ENCODE peak calls at places on chromosomes 7 and 10, in four cellular contexts. I is mammary epithelial cell, S is psoas muscle, G is fibroblast of lung. A is an unnamed sample. For H3K4me1, the result is how much of the 10 kb centered on the place peaks cover.

GRCh38 chr7:17769918-17770317 is 170.4 kb downstream of the SNX13 start:
- DNase-seq in I (peak), S (peak), G (peak), A (peak)

GRCh38 chr7:108293190-108293612 is 163.0 kb downstream of the NRCAM start:
- DNase-seq in S (no peak), I (no peak), G (peak), A (no peak)

GRCh38 chr10:118980135-118980865 is 49.2 kb upstream of the NANOS1 start:
- DNase-seq in I (no peak), S (no peak), G (no peak), A (no peak)

GRCh38 chr7:14637968-14638367 is 264.6 kb downstream of the DGKB start:
- DNase-seq in I (no peak), S (no peak), G (no peak), A (no peak)

GRCh38 chr10:71270301-71270777 is 48.7 kb upstream of the SLC29A3 start:
- DNase-seq in G (peak), I (peak), S (no peak), A (no peak)

GRCh38 chr10:99370993-99371392 is 41.8 kb downstream of the CNNM1 start:
- DNase-seq in I (peak), G (no peak), S (no peak), A (no peak)

GRCh38 chr10:91635401-91636400 is 2.8 kb upstream of the PPP1R3C start:
- DNase-seq in I (peak), G (peak), S (no peak), A (peak)

GRCh38 chr7:90642978-90643377 is 46.9 kb downstream of the CDK14 start:
- DNase-seq in G (no peak), I (no peak), S (no peak), A (no peak)

GRCh38 chr10:60098676-60099601 is 192.6 kb upstream of the CCDC6 start:
- DNase-seq in I (no peak), G (no peak), S (no peak), A (no peak)

GRCh38 chr10:30581779-30582380 is 47.7 kb downstream of the LYZL2 start:
- DNase-seq in S (no peak), I (peak), G (peak), A (peak)

GRCh38 chr10:123351715-123352114 is 197.5 kb downstream of the BUB3 start:
- DNase-seq in I (no peak), S (no peak), G (no peak), A (no peak)

GRCh38 chr10:23293145-23293724 is 51.4 kb downstream of the C10orf67 start:
- DNase-seq in I (peak), S (no peak), G (peak), A (no peak)

GRCh38 chr7:65554-65953 is 126.8 kb upstream of the FAM20C start:
- DNase-seq in S (peak), I (no peak), G (peak), A (no peak)

GRCh38 chr10:71569775-71570588 is 149.6 kb downstream of the C10orf105 start:
- DNase-seq in I (peak), S (peak), G (peak), A (peak)

GRCh38 chr10:45500798-45501197 is 126.8 kb downstream of the ALOX5 start:
- DNase-seq in I (no peak), G (no peak), S (no peak), A (no peak)

GRCh38 chr10:131451407-131452015 is 140.0 kb upstream of the TCERG1L start:
- DNase-seq in S (no peak), G (no peak), I (no peak), A (no peak)

GRCh38 chr7:22591271-22591670 is 91.3 kb upstream of the STEAP1B start:
- DNase-seq in I (peak), S (no peak), G (no peak), A (no peak)

GRCh38 chr7:1854521-1855395 is 184.7 kb downstream of the ELFN1 start:
- DNase-seq in G (no peak), S (no peak), I (no peak), A (no peak)

GRCh38 chr10:89799573-89799972 is 98.2 kb downstream of the KIF20B start:
- DNase-seq in G (no peak), S (no peak), I (no peak), A (no peak)

GRCh38 chr7:17713584-17713983 is 226.7 kb downstream of the SNX13 start:
- DNase-seq in G (no peak), I (no peak), S (no peak), A (no peak)

GRCh38 chr10:117552759-117553158 is 10.2 kb downstream of the EMX2 start:
- DNase-seq in S (no peak), G (no peak), I (no peak), A (peak)

DNA sequence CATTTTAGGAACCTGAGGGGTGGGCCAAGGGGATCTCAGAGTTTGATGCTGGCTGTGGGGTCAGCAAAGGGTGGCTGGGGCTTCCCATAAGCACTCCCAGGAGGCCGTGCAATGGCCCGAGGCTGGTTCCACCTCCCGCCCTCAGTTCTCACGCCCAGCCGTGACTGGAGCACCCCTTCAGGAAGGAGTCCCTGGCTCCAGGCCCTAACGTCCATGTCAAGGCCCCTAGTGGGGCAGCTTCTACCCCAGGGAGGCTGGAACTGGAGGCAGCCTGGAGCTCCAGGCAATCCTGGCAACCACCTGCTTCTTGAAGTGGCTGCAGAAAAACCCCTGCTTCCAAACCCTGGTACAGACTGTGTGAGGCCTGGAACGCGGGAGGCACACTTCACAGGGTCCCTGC is 165.5 kb downstream of the DIP2C start:
- DNase-seq in I (no peak), G (no peak), S (peak), A (no peak)
- H3K4me1 ChIP-seq in I (under half), G (under half), S (under half), A (under half)

GRCh38 chr10:62559481-62560206 is 185.5 kb downstream of the ZNF365 start:
- DNase-seq in G (peak), I (no peak), S (no peak), A (no peak)
- H3K27ac ChIP-seq in G (no peak), I (no peak), S (no peak), A (no peak)

GRCh38 chr7:101217388-101218235 is at the start of the genes PLOD3 and ZNHIT1:
- DNase-seq in S (peak), G (peak), I (peak), A (peak)
- TF ChIP-seq CTCF in S (no peak), G (no peak), I (peak), A (peak)

GRCh38 chr10:69344591-69345244 is 66.4 kb downstream of the HK1 start:
- DNase-seq in I (no peak), G (no peak), S (no peak), A (no peak)
- H3K4me1 ChIP-seq in I (under half), G (under half), S (half or more), A (under half)

GRCh38 chr7:47548546-47548945 is 33.4 kb downstream of the TNS3 start:
- DNase-seq in G (no peak), S (no peak), I (no peak), A (no peak)

GRCh38 chr7:47543659-47544058 is 38.3 kb downstream of the TNS3 start:
- DNase-seq in G (no peak), I (no peak), S (no peak), A (no peak)

GRCh38 chr7:47544416-47544815 is 37.5 kb downstream of the TNS3 start:
- DNase-seq in S (no peak), G (no peak), I (no peak), A (no peak)

GRCh38 chr7:47546728-47547494 is 35.0 kb downstream of the TNS3 start:
- DNase-seq in I (no peak), S (no peak), G (no peak), A (no peak)

DNA sequence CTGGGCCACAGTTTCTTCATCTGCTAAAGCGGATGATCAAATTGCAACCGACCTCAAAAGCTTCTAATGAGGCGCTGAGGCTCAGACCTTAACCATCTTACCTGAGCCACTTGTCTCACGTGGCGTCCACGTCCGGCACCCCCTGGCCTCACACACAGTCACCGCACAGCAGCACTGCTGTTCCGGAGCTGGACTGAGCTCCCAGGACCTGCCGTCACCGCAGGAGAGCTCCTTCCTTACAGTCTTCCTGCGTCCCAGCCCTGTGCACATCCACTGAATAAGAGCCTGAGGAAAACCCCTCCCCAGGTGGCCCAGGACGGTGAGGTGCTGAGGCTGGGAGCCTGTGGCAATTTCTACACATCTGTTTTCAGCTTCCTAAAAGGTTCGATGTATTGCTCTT is 35.7 kb downstream of the TNS3 start:
- DNase-seq in S (no peak), I (no peak), G (no peak), A (no peak)
- H3K27ac ChIP-seq in S (no peak), I (no peak), G (no peak), A (no peak)

DNA sequence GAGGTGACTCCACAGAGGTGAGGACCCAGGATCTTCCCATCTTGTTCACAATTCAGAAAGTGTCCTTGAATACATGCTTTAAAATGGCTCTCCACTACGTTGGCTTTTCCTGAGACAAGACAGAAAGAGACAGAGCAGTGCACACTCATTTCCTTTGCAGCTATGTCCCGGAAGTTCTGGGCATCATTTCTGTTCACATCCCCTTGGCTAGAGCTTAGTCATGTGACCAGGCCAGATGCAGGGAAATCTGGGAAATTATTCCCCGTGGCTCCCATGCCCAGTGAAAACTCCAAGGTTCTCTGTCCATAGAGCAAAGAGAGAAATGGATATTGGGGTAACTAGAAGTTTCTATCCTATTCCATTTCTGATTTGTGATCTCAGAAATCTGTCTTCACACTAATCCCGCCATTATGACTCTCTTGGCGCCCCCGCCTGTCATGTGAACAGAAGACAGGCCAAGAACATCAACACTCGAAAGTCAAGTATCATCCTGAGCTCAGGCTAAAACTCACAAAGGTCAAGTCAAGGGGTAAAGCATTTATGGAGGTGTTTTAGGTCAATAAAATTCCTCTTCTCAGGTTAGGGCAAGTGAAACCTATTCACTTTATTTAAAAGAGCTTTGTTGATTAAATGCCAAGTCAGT is 251.4 kb upstream of the HABP2 start:
- DNase-seq in G (no peak), I (no peak), S (no peak), A (no peak)
- TF ChIP-seq CTCF in G (no peak), I (no peak), S (no peak), A (no peak)

GRCh38 chr7:73718438-73718881 is 1.0 kb downstream of the STX1A start:
- DNase-seq in I (peak), G (no peak), S (no peak), A (no peak)
- H3K4me1 ChIP-seq in I (under half), G (under half), S (under half), A (under half)

DNA sequence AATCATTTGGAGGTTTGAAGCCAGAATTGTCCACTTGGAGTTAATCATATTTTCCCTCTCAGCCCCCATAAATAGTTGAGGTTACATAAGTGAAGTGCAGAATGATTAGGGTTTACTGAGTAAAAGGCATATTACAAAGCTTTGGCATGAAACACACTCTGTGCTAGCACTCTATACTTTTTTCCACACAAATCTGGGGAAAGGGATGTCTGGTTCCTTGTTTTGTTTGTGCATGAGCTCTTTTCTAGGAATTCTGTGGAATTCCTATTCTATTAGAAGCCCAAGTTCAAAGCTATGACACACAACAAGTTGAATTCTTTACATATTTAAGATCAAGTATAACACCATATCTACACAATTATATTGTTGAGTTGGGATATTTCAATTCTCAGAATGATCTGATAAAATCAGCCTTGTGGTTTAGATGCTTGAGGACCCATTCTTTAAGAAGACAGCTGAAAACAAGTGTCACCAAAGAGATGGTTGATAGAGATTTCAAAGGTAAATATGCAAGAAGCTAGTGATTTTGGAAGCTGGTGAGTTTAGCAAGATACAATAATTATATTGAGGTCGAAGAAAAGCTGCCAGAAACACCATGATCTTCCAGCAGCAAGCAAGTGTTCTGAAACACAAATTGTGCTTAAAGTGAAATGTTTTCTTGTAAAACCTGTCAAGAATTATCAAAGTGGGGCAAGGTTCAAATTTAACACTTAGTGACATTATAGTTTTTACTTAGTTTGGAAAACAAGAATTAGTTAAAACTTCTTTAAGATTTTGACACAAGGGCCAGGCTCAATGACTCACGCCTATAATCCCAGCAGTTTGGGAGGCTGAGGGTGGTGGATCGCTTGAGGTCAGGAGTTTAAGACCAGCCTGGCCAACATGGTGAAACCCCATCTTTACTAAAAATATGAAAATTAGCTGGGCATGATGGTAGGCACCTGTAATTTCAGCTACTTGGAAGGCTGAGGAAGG is 122.6 kb downstream of the INHBA start:
- DNase-seq in S (no peak), G (peak), I (peak), A (peak)
- H3K27ac ChIP-seq in S (no peak), G (peak), I (no peak), A (no peak)

DNA sequence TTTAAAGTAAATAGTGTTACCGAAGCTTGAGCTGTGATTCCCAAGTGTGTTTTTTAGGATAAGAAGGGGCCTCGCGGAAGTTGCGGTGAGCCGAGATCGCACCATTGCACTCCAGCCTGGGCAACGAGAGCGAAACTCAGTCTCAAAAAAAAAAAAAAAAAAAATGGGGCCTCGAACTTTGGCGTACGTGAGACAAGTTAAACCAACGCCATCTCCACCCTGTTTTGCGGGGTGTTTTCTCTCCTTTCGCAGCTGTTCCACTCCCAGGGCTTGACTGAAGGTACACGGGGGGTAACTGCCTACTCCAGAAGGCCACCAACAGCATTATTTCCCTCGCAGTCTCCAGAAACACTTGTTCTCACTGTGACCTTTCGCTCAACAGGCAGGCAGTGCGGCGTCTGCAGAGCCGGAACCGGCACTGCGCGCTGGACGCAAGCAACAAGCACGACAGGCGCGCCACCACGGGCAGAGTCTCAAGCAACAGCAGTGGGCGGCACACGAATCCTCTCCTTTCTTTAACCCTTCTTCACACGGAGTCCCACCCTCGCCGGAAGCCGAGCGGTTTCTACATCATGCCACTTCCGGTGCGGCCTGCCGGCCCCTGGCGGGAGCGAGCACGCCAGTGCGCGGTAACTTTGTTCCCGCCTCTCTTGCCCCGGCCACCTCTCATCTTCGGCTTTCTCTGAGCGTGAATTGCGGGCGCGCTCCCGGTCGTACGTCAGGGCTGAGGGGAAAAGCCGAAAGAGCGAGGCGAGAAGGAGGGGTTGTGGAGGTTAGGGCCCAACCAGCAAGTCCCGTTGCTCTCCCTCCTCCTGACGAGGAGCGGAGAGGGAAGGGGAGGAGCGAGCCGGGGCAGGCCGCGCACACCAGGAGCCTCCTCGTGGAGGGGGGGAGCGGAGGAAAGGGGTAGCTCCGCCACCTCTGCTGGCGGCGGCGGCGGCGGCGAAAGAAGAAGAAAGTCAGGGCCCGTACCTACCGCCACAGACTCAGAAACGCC is 826 bp upstream of the CDK13 start:
- DNase-seq in I (peak), G (peak), S (peak), A (peak)
- TF ChIP-seq CTCF in I (no peak), G (no peak), S (no peak), A (peak)

GRCh38 chr7:139763330-139763729 is 14.5 kb downstream of the HIPK2 start:
- DNase-seq in S (no peak), G (no peak), I (no peak), A (no peak)
- H3K4me1 ChIP-seq in S (half or more), G (under half), I (under half), A (under half)

A was measured in foreskin keratinocyte.